ENCODE peak calls at places on chromosomes 11 and 22, in five cellular contexts. A is substantia nigra; U is pancreas; Z is PC-3; T is T-helper 2 cell treated with Interferon-gamma antibody and Interleukin-4, amounts not matched to agents 5 μg/mL and 100 μg/mL, for 36 hours. K is an unnamed sample.

GRCh38 chr11:28347351-28347750 is 239.2 kb downstream of the METTL15 start:
- DNase-seq in A (no peak), U (no peak), Z (peak), T (no peak), K (no peak)

GRCh38 chr11:110092577-110093406 is at the start of gene ZC3H12C:
- DNase-seq in A (peak), U (peak), Z (peak), T (peak), K (peak)

GRCh38 chr22:42990131-42990838 is 24.7 kb downstream of the PACSIN2 start:
- DNase-seq in A (no peak), U (no peak), Z (peak), T (no peak), K (no peak)

GRCh38 chr22:38203090-38203810 is 1.5 kb downstream of the MAFF start:
- DNase-seq in A (no peak), U (peak), Z (peak), T (peak), K (peak)

GRCh38 chr11:33847251-33847650 is 44.6 kb downstream of the LMO2 start:
- DNase-seq in A (no peak), U (no peak), Z (no peak), T (no peak), K (no peak)

GRCh38 chr11:108199446-108200321 is 22.8 kb downstream of the NPAT start:
- DNase-seq in A (no peak), U (no peak), Z (peak), T (peak), K (no peak)

GRCh38 chr11:104891135-104891534 is 7.1 kb downstream of the CASP12 start:
- DNase-seq in A (no peak), U (no peak), Z (peak), T (no peak), K (no peak)

GRCh38 chr22:23752090-23752691 is 1.3 kb upstream of the ZNF70 start:
- DNase-seq in A (no peak), U (peak), Z (no peak), T (no peak), K (no peak)

GRCh38 chr11:76823481-76824028 is 37.2 kb upstream of the ACER3 start:
- DNase-seq in A (no peak), U (no peak), Z (peak), T (no peak), K (no peak)

GRCh38 chr22:30127749-30128166 is 47.5 kb downstream of the HORMAD2 start:
- DNase-seq in A (no peak), U (no peak), Z (no peak), T (no peak), K (no peak)

GRCh38 chr22:49240016-49240380 is 587.7 kb downstream of the BRD1 start:
- DNase-seq in A (no peak), U (no peak), Z (no peak), T (no peak), K (no peak)

GRCh38 chr11:112795142-112795815 is 165.9 kb upstream of the NCAM1 start:
- DNase-seq in A (no peak), U (no peak), Z (peak), T (no peak), K (no peak)

GRCh38 chr11:35260342-35260985 is 121.5 kb downstream of the CD44 start:
- DNase-seq in A (no peak), U (no peak), Z (peak), T (no peak), K (no peak)

GRCh38 chr11:48055292-48056132 is 75.2 kb downstream of the PTPRJ start:
- DNase-seq in A (no peak), U (no peak), Z (peak), T (peak), K (no peak)

GRCh38 chr11:75270896-75271415 is 30.4 kb downstream of the TPBGL start:
- DNase-seq in A (no peak), U (no peak), Z (peak), T (no peak), K (no peak)

GRCh38 chr11:124793466-124794278 is 6.5 kb downstream of the MSANTD2 start:
- DNase-seq in A (no peak), U (no peak), Z (peak), T (no peak), K (peak)

GRCh38 chr11:13105237-13105844 is 96.2 kb downstream of the RASSF10 start:
- DNase-seq in A (no peak), U (peak), Z (no peak), T (no peak), K (no peak)

GRCh38 chr22:50481440-50482106 is at the start of gene ADM2:
- DNase-seq in A (no peak), U (peak), Z (no peak), T (peak), K (peak)

GRCh38 chr11:100297516-100297915 is 389.6 kb upstream of the ARHGAP42 start:
- DNase-seq in A (no peak), U (no peak), Z (no peak), T (no peak), K (no peak)

GRCh38 chr11:97279341-97279740 is 889.5 kb downstream of the JRKL start:
- DNase-seq in A (no peak), U (no peak), Z (no peak), T (no peak), K (no peak)

GRCh38 chr22:39422721-39423120 is 23.1 kb downstream of the TAB1 start:
- DNase-seq in A (no peak), U (no peak), Z (no peak), T (no peak), K (no peak)